ENCODE peak calls at places on chromosomes 6 and 20, in six cellular contexts. Q is glutamatergic neuron; T is astrocyte; U is effector CD4-positive, alpha-beta T cell; J is HTR-8/SVneo; H is GM12865. I is an unnamed sample.
A peak's percentile ranks its signal among the peaks of the same experiment; 100 is the strongest.

GRCh38 chr6:34393191-34393967 is 910 bp upstream of the NUDT3 start:
- DNase-seq in H (no peak), T (no peak), U (no peak), J (no peak), Q (no peak), I (no peak)

GRCh38 chr6:42142118-42142835 is at the start of gene C6orf132:
- DNase-seq in J (peak; percentile 63), U (no peak), Q (peak; percentile 65), H (no peak), T (no peak), I (no peak)

GRCh38 chr6:123062645-123063044 is 66.6 kb downstream of the CLVS2 start:
- DNase-seq in H (no peak), Q (peak; percentile 18), T (no peak), U (no peak), J (no peak), I (peak; percentile 11)

GRCh38 chr6:38638941-38639497 is 710 bp downstream of the BTBD9 start:
- DNase-seq in H (peak; percentile 49), Q (peak; percentile 25), J (peak; percentile 27), T (peak; percentile 45), U (peak; percentile 54), I (no peak)

GRCh38 chr6:73747293-73747692 is 51.3 kb downstream of the CD109 start:
- DNase-seq in U (no peak), T (no peak), H (peak; percentile 66), Q (no peak), J (no peak), I (peak; percentile 74)

GRCh38 chr6:31898200-31899011 is 908 bp upstream of the EHMT2 start:
- DNase-seq in J (peak; percentile 56), T (peak; percentile 32), H (peak; percentile 65), U (peak; percentile 24), Q (no peak), I (peak; percentile 74)

GRCh38 chr6:50124572-50124971 is 74.8 kb upstream of the DEFB112 start:
- DNase-seq in U (no peak), J (no peak), Q (no peak), T (no peak), H (no peak), I (no peak)

GRCh38 chr20:31861346-31862156 is 8.8 kb downstream of the DUSP15 start:
- DNase-seq in J (peak; percentile 79), T (no peak), U (peak; percentile 46), Q (peak; percentile 100), H (peak; percentile 86), I (peak; percentile 63)

GRCh38 chr20:44027686-44028340 is 113.2 kb downstream of the TOX2 start:
- DNase-seq in Q (no peak), U (no peak), H (no peak), J (no peak), T (no peak), I (no peak)

GRCh38 chr6:138011413-138011812 is 95.8 kb downstream of the PERP start:
- DNase-seq in T (no peak), H (no peak), J (no peak), Q (no peak), U (no peak), I (no peak)

GRCh38 chr20:34798871-34799270 is 26.6 kb downstream of the NCOA6 start:
- DNase-seq in H (no peak), J (no peak), Q (no peak), T (no peak), U (no peak), I (no peak)

GRCh38 chr6:2103644-2104523 is 141.5 kb downstream of the GMDS start:
- DNase-seq in J (peak; percentile 59), U (no peak), H (peak; percentile 44), Q (no peak), T (peak; percentile 12), I (peak; percentile 80)

GRCh38 chr20:63023071-63023835 is 16.5 kb upstream of the BHLHE23 start:
- DNase-seq in J (no peak), T (no peak), H (no peak), U (no peak), Q (peak; percentile 15), I (no peak)

GRCh38 chr6:3356056-3356823 is 97.5 kb downstream of the PSMG4 start:
- DNase-seq in T (peak; percentile 59), J (peak; percentile 81), H (peak; percentile 73), Q (peak; percentile 66), U (peak; percentile 55), I (peak; percentile 96)

GRCh38 chr20:48819089-48819488 is 8.7 kb downstream of the PREX1 start:
- DNase-seq in U (no peak), T (no peak), H (no peak), Q (no peak), J (no peak), I (no peak)

GRCh38 chr6:169967687-169968086 is 216.3 kb downstream of the ERMARD start:
- DNase-seq in T (no peak), H (no peak), J (no peak), U (no peak), Q (no peak), I (no peak)

GRCh38 chr6:11496152-11497060 is 41.1 kb upstream of the TMEM170B start:
- DNase-seq in Q (peak; percentile 45), J (peak; percentile 78), T (peak; percentile 49), U (peak; percentile 59), H (peak; percentile 92), I (peak; percentile 91)

GRCh38 chr6:91376686-91377085 is 789.8 kb upstream of the MAP3K7 start:
- DNase-seq in J (no peak), T (no peak), Q (peak; percentile 28), U (no peak), H (no peak), I (no peak)

GRCh38 chr20:44841955-44842354 is 31.6 kb upstream of the RIMS4 start:
- DNase-seq in Q (no peak), T (no peak), U (no peak), H (no peak), J (no peak), I (no peak)

GRCh38 chr6:134551245-134551960 is 233.5 kb upstream of the SGK1 start:
- DNase-seq in T (peak; percentile 92), U (no peak), Q (no peak), J (peak; percentile 17), H (no peak), I (peak; percentile 46)

GRCh38 chr6:163780993-163781392 is 366.5 kb downstream of the QKI start:
- DNase-seq in H (no peak), Q (peak; percentile 36), J (no peak), T (peak; percentile 61), U (no peak), I (no peak)

GRCh38 chr6:158408552-158409130 is 96.4 kb downstream of the TULP4 start:
- DNase-seq in T (peak; percentile 96), U (no peak), Q (peak; percentile 51), H (no peak), J (no peak), I (no peak)

GRCh38 chr6:111683749-111684267 is 78.1 kb upstream of the TRAF3IP2 start:
- DNase-seq in T (peak; percentile 94), Q (no peak), J (no peak), U (no peak), H (no peak), I (no peak)

GRCh38 chr20:41167118-41167470 is 29.8 kb downstream of the PLCG1 start:
- DNase-seq in J (no peak), T (no peak), H (no peak), U (no peak), Q (no peak), I (no peak)

GRCh38 chr6:114096553-114097172 is 125.7 kb upstream of the HDAC2 start:
- DNase-seq in H (peak; percentile 42), Q (no peak), U (no peak), T (no peak), J (peak; percentile 21), I (peak; percentile 80)

GRCh38 chr6:167094820-167095637 is 27.9 kb upstream of the CCR6 start:
- DNase-seq in J (no peak), Q (no peak), T (no peak), U (no peak), H (peak; percentile 90), I (no peak)

GRCh38 chr6:159969204-159969912 is 476 bp downstream of the IGF2R start:
- DNase-seq in H (peak; percentile 42), U (no peak), Q (peak; percentile 62), J (no peak), T (no peak), I (peak; percentile 82)

GRCh38 chr20:59033093-59033492 is 958 bp upstream of the ATP5F1E start:
- DNase-seq in H (no peak), Q (no peak), T (no peak), U (no peak), J (no peak), I (no peak)